ENCODE peak calls at places on chromosomes 13 and 19, in four cellular contexts. X, K, G and W are unnamed samples.

GRCh38 chr13:95660981-95661581 is 15.9 kb upstream of the DNAJC3 start:
- DNase-seq in X (no peak), K (peak; percentile 54), G (no peak), W (no peak)

GRCh38 chr19:49847731-49848696 is 2.9 kb upstream of the PTOV1 start:
- DNase-seq in X (no peak), K (peak; percentile 82), G (no peak), W (no peak)

GRCh38 chr19:17610384-17610783 is 54.9 kb downstream of the COLGALT1 start:
- DNase-seq in X (no peak), K (no peak), G (no peak), W (no peak)

GRCh38 chr13:44273991-44274810 is 99.4 kb upstream of the SERP2 start:
- DNase-seq in X (peak; percentile 65), K (peak; percentile 55), G (no peak), W (peak; percentile 23)

GRCh38 chr19:861756-862528 is 2.5 kb downstream of the CFD start:
- DNase-seq in X (peak; percentile 44), K (no peak), G (peak; percentile 56), W (no peak)

GRCh38 chr19:42120276-42121010 is 11.8 kb downstream of the POU2F2 start:
- DNase-seq in X (no peak), K (no peak), G (no peak), W (no peak)

GRCh38 chr19:41537789-41538188 is 38.2 kb upstream of the CEACAM21 start:
- DNase-seq in X (no peak), K (peak; percentile 11), G (no peak), W (no peak)

GRCh38 chr19:39157997-39158389 is 32.4 kb downstream of the PAK4 start:
- DNase-seq in X (no peak), K (no peak), G (no peak), W (no peak)

GRCh38 chr13:50275392-50276063 is 260.3 kb downstream of the KCNRG start:
- DNase-seq in X (no peak), K (no peak), G (no peak), W (no peak)

GRCh38 chr13:80339578-80339840 is 1.4 kb downstream of the SPRY2 start:
- DNase-seq in X (no peak), K (no peak), G (no peak), W (no peak)

GRCh38 chr19:50994129-50994528 is 7.3 kb downstream of the KLK8 start:
- DNase-seq in X (no peak), K (no peak), G (no peak), W (no peak)

GRCh38 chr13:25902946-25903345 is 148.9 kb downstream of the SHISA2 start:
- DNase-seq in X (peak; percentile 13), K (no peak), G (no peak), W (no peak)

GRCh38 chr13:80873589-80873988 is 532.7 kb upstream of the SPRY2 start:
- DNase-seq in X (peak; percentile 48), K (no peak), G (no peak), W (no peak)